ENCODE peak calls at places on chromosomes 6 and 20, in five cellular contexts. L, P, C, K and V are unnamed samples.

GRCh38 chr6:5103250-5103649 is 18.1 kb downstream of the PPP1R3G start:
- DNase-seq in C (no peak), L (no peak), K (no peak), P (no peak), V (no peak)

GRCh38 chr6:86969573-86969972 is 32.2 kb downstream of the HTR1E start:
- DNase-seq in L (no peak), C (no peak), P (no peak), K (no peak), V (peak)

GRCh38 chr6:47308223-47308567 is 1.5 kb downstream of the TNFRSF21 start:
- DNase-seq in L (no peak), K (no peak), C (no peak), P (no peak), V (no peak)

GRCh38 chr6:157089258-157089657 is 234.1 kb downstream of the TMEM242 start:
- DNase-seq in K (peak), C (no peak), L (no peak), P (peak), V (no peak)

GRCh38 chr6:125749112-125749863 is at the start of gene HEY2:
- DNase-seq in P (peak), K (peak), L (peak), C (peak), V (peak)

GRCh38 chr6:101534386-101534785 is 140.9 kb downstream of the GRIK2 start:
- DNase-seq in C (no peak), P (peak), L (no peak), K (peak), V (no peak)

GRCh38 chr20:24378651-24379050 is 90.8 kb upstream of the SYNDIG1 start:
- DNase-seq in L (no peak), K (no peak), C (no peak), P (no peak), V (no peak)

GRCh38 chr20:31587545-31588389 is 17.3 kb upstream of the ID1 start:
- DNase-seq in K (no peak), C (no peak), L (peak), P (no peak), V (no peak)

GRCh38 chr20:63325021-63325471 is 32.1 kb downstream of the COL20A1 start:
- DNase-seq in L (no peak), K (no peak), P (no peak), C (no peak), V (no peak)

GRCh38 chr20:63322146-63322922 is 29.3 kb downstream of the COL20A1 start:
- DNase-seq in K (no peak), L (no peak), P (no peak), C (no peak), V (no peak)

GRCh38 chr20:63322923-63323253 is 29.9 kb downstream of the COL20A1 start:
- DNase-seq in C (no peak), P (no peak), L (no peak), K (no peak), V (no peak)

GRCh38 chr20:63321148-63321831 is 28.3 kb downstream of the COL20A1 start:
- DNase-seq in L (peak), C (no peak), P (peak), K (no peak), V (no peak)

DNA sequence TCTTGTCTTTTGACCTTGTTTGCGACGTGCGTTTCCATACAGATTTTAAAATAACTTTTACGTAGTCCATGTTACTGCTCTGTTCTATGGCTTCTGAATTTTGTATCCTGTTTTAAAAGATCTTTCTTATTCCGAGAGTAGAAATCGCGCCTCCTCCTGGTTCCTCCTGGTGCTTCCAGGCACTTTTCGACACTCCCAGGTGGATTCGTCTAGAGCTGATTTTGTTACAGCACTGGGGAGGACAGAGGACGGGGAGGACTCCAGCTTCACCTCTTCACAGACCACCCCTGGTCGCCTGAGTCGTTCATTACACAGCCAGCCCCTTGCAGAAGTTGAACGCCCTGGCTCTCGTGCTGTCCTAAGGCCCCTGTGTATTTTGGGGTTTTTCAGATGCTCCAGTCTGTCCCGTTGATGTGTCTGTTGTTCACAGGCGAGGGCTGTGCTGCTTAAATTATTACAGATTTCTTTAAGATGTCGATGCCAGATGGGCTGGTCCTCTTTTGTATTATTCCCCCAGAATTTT is 30.4 kb downstream of the COL20A1 start:
- DNase-seq in C (no peak), K (no peak), P (no peak), L (no peak), V (no peak)
- TF ChIP-seq CTCF in C (no peak), K (no peak), P (no peak), L (no peak), V (no peak)

GRCh38 chr6:116106146-116106545 is 5.5 kb downstream of the NT5DC1 start:
- DNase-seq in L (no peak), P (peak), C (no peak), K (no peak), V (no peak)

GRCh38 chr6:116115781-116116180 is 10.2 kb downstream of the COL10A1 start:
- DNase-seq in P (peak), L (no peak), C (no peak), K (no peak), V (no peak)

GRCh38 chr6:116108836-116109235 is 8.2 kb downstream of the NT5DC1 start:
- DNase-seq in C (no peak), P (no peak), K (no peak), L (no peak), V (no peak)

GRCh38 chr6:116113386-116113785 is 12.5 kb downstream of the COL10A1 start:
- DNase-seq in C (no peak), K (no peak), L (no peak), P (no peak), V (no peak)

DNA sequence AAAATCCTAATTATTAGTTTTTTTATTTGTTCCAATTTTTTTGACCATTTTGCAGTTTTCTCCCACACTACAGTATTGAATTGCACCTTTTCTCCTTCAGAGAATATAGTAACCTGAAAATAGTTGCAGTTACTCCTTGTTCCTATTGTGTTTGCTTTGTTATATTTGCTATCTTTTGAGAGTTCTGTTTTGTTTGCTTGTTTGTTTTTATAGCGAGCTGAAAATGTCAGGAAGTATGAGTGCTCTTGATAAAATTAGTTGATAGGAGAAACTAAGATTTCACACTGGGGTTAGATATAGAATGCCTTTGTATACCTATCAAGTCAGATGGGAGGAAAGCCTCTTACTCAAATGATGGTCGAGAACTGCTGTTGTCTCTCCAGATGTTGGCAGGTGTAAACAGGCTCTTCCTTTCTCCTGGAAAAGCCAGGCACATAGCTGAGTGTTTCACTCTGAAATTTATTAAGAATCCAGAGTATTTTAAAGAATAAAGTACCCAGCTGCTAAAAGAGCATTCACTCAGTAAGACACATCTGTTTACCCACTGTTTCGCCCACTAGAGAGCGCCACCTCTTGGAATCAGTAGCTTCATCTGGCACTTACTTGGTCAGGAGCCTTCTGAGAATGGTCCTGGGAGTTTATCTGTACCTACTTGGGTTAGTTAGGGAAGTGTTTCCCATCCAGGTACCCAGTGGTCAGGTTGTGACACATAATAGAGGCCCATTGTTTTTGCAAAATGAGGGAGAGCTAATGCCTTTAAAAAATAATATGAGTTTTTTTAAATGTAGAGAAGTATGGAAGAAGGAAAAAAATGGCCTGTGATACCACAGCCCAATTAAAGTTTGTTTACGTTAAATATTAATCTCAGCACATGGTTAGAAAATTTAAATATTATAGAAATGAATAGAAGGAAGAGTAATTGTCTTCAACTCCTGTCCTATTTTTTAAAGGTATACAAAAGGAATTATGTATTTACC is 11.2 kb downstream of the NT5DC1 start:
- DNase-seq in C (no peak), K (no peak), P (peak), L (no peak), V (peak)
- TF ChIP-seq CTCF in C (peak), K (peak), P (peak), L (peak), V (peak)

GRCh38 chr6:113854531-113855499 is 2.3 kb upstream of the MARCKS start:
- DNase-seq in K (no peak), P (peak), L (peak), C (no peak), V (no peak)
- TF ChIP-seq CTCF in K (peak), P (no peak), L (peak), C (peak), V (no peak)

GRCh38 chr6:39370021-39370420 is 47.5 kb upstream of the KCNK16 start:
- DNase-seq in K (no peak), P (peak), C (no peak), L (no peak), V (peak)
- TF ChIP-seq CTCF in K (no peak), P (peak), C (peak), L (peak), V (no peak)

GRCh38 chr6:118963003-118963402 is 28.0 kb upstream of the MCM9 start:
- DNase-seq in C (no peak), K (no peak), P (peak), L (no peak), V (peak)
- TF ChIP-seq CTCF in C (no peak), K (no peak), P (peak), L (peak), V (no peak)

GRCh38 chr20:1905009-1905408 is 9.8 kb downstream of the SIRPA start:
- DNase-seq in P (no peak), L (no peak), C (no peak), K (no peak), V (no peak)

GRCh38 chr20:1906361-1907051 is 11.3 kb downstream of the SIRPA start:
- DNase-seq in C (no peak), K (no peak), P (no peak), L (no peak), V (no peak)

GRCh38 chr20:1904160-1904559 is 9.0 kb downstream of the SIRPA start:
- DNase-seq in P (no peak), K (no peak), C (no peak), L (no peak), V (no peak)

GRCh38 chr20:1907586-1907985 is 12.4 kb downstream of the SIRPA start:
- DNase-seq in P (peak), L (no peak), K (no peak), C (no peak), V (peak)

DNA sequence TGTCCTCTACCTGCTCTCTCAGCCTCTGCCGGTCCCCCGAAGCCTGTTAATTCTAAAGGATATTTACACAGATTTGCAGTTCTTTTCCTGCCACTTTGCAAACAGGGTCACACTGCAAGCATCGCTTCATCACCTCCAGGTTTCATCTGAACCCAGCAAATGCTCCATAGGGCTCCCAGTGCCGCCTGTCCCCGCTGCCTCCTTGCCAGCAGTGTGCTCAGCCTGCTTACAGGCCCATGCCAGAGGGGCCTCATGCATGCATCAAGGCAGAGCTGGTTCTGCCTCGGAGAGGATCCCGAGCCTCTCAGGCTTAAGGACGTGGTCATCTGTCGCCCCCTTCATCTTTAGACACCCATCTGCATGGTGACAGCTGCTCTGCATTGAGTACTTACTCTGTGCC is 10.5 kb downstream of the SIRPA start:
- DNase-seq in K (no peak), C (no peak), L (no peak), P (no peak), V (no peak)
- TF ChIP-seq CTCF in K (no peak), C (no peak), L (no peak), P (no peak), V (no peak)

DNA sequence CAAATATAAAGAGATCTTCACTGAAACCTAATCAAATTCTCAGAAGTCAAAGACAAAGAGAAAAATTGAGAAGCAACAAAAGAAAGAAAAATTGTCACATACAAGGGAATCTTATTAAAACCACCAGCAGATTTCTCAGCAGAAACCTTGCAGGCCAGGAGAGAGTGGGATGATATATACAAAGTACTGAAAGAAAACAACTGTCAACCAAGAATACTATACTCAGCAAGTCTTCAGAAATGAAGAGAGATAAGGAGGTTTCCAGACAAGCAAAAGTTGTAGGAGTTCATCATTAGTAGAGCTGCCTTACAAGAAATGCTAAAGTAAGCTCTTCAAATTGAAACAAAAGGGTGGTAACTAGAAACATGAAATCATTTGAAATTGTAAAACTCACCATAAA is 345.6 kb downstream of the MAFB start:
- DNase-seq in P (no peak), C (no peak), L (no peak), K (no peak), V (no peak)
- TF ChIP-seq CTCF in P (no peak), C (no peak), L (no peak), K (no peak), V (no peak)

DNA sequence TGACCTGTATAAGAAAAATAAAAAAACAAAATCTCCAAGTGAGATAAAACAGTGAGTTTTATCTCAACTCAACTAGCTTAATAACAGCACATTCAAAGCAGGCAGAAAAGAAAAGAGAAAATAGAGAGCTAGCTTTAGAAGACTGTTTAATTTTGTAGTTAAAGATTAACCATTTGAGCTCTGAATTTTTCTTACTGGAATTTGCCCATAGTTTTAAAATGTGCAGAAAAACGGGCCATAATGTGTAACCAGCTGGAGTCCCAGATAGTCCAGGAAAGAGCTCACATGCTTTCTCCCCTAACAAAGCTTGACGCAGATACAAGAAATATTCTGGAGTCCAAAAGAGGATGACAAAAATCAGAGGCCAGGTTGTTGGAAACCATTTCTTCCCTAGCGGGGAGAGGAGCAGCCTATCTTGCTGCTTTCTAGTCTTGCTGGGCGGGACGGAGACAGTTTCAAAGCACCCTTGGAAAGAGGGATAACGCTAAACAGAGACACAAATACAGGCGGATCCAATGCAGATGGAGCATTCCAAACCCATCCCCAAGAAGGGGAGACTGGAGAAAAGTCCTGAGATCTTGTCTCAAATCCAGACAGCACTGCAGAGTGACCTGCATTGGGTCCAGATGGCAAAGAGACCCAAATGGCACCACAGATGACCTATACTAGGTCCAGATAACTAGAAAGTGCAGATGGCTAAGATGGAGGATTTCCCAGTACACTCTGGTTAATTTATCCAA is 16.1 kb downstream of the TTK start:
- DNase-seq in P (no peak), C (no peak), K (no peak), L (no peak), V (no peak)
- TF ChIP-seq CTCF in P (no peak), C (no peak), K (no peak), L (no peak), V (no peak)

GRCh38 chr6:27871919-27872633 is 40.1 kb downstream of the OR2B2 start:
- DNase-seq in C (peak), K (peak), L (peak), P (peak), V (peak)
- TF ChIP-seq CTCF in C (peak), K (peak), L (no peak), P (peak), V (no peak)

DNA sequence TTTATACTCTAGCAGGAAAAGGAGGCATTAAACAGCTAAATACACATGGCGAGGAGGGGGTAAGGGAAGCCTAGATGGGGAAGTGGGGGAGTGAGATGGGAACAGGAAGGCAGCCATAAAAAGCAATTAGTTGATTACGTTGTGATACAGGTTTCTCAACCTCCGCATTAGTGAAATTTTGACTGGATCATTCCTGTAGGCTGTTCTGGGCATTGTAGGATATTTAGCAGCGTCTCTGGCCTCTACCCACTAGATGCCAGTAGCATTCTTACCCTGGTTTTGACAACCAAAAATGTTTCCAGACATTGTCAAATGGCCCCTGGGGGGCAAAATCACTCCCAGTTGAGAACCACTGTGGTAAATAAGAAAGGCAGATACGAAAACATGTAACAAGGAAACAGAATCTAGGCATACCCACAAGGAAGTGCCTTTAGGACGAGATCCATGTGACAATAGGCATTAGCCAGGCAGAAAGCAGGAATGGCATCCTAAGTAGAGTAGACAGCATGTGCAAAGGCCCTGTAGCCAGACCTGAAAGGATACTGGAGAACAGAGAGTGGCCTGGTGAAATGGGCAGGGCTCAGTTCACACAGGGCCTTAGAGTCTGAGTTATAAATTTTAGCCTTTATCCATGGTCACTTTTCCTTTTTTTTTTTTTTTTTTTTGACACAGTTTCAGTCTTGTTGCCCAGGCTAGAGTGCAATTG is 25.8 kb upstream of the PTPN1 start:
- DNase-seq in C (no peak), K (no peak), L (no peak), P (no peak), V (peak)
- TF ChIP-seq CTCF in C (no peak), K (no peak), L (no peak), P (no peak), V (peak)